ENCODE peak calls at places on chromosome 4, in five cellular contexts. P, C, X, M and R are unnamed samples.

GRCh38 chr4:153257151-153257620 is 52.9 kb downstream of the TRIM2 start:
- DNase-seq in P (no peak), C (no peak), X (peak), M (peak), R (peak)

GRCh38 chr4:95637047-95637600 is 88.4 kb upstream of the UNC5C start:
- DNase-seq in P (no peak), C (no peak), X (peak), M (peak), R (peak)

GRCh38 chr4:851701-852430 is 25.9 kb upstream of the CPLX1 start:
- DNase-seq in P (no peak), C (no peak), X (no peak), M (no peak), R (no peak)

GRCh38 chr4:1578968-1579833 is 104.9 kb downstream of the FAM53A start:
- DNase-seq in P (peak), C (no peak), X (peak), M (peak), R (peak)

GRCh38 chr4:163988921-163989320 is 494.4 kb downstream of the TMA16 start:
- DNase-seq in P (no peak), C (no peak), X (no peak), M (no peak), R (no peak)

GRCh38 chr4:80173387-80173786 is 23.9 kb upstream of the PRDM8 start:
- DNase-seq in P (no peak), C (no peak), X (peak), M (peak), R (peak)

GRCh38 chr4:78323439-78323838 is 228.1 kb upstream of the ANXA3 start:
- DNase-seq in P (no peak), C (no peak), X (no peak), M (no peak), R (no peak)

GRCh38 chr4:41142946-41143720 is 71.2 kb downstream of the APBB2 start:
- DNase-seq in P (no peak), C (no peak), X (peak), M (peak), R (peak)

GRCh38 chr4:22962186-22962786 is 269.5 kb downstream of the GBA3 start:
- DNase-seq in P (no peak), C (no peak), X (peak), M (peak), R (peak)

GRCh38 chr4:128287159-128287870 is at the start of gene PGRMC2:
- DNase-seq in P (peak), C (no peak), X (peak), M (peak), R (peak)

GRCh38 chr4:1164956-1165545 is 7.3 kb downstream of the SPON2 start:
- DNase-seq in P (no peak), C (no peak), X (no peak), M (no peak), R (no peak)

GRCh38 chr4:122548886-122549630 is 71.8 kb downstream of the IL21 start:
- DNase-seq in P (no peak), C (no peak), X (no peak), M (no peak), R (no peak)

GRCh38 chr4:77881460-77882295 is 19.0 kb downstream of the MRPL1 start:
- DNase-seq in P (no peak), C (peak), X (no peak), M (peak), R (no peak)

GRCh38 chr4:52958232-52958631 is 96.1 kb downstream of the RASL11B start:
- DNase-seq in P (no peak), C (no peak), X (peak), M (no peak), R (no peak)

GRCh38 chr4:52862605-52863236 is 604 bp downstream of the RASL11B start:
- DNase-seq in P (no peak), C (no peak), X (no peak), M (no peak), R (no peak)

GRCh38 chr4:118286685-118287084 is 66.1 kb downstream of the PRSS12 start:
- DNase-seq in P (no peak), C (no peak), X (no peak), M (no peak), R (no peak)

GRCh38 chr4:4671774-4672349 is 130.0 kb upstream of the STX18 start:
- DNase-seq in P (no peak), C (no peak), X (peak), M (no peak), R (no peak)

GRCh38 chr4:82371398-82371972 is 2.3 kb downstream of the HNRNPD start:
- DNase-seq in P (no peak), C (no peak), X (no peak), M (no peak), R (no peak)

GRCh38 chr4:111678466-111678865 is 466.8 kb upstream of the FAM241A start:
- DNase-seq in P (no peak), C (no peak), X (peak), M (peak), R (peak)

GRCh38 chr4:151715881-151716280 is 44.9 kb downstream of the GATB start:
- DNase-seq in P (no peak), C (no peak), X (no peak), M (no peak), R (no peak)

GRCh38 chr4:24890561-24890960 is 22.3 kb downstream of the CCDC149 start:
- DNase-seq in P (no peak), C (no peak), X (no peak), M (no peak), R (no peak)

GRCh38 chr4:15912961-15913630 is 25.4 kb downstream of the FGFBP1 start:
- DNase-seq in P (peak), C (no peak), X (peak), M (peak), R (no peak)

GRCh38 chr4:9877123-9877522 is 95.7 kb downstream of the DRD5 start:
- DNase-seq in P (no peak), C (no peak), X (no peak), M (no peak), R (no peak)

DNA sequence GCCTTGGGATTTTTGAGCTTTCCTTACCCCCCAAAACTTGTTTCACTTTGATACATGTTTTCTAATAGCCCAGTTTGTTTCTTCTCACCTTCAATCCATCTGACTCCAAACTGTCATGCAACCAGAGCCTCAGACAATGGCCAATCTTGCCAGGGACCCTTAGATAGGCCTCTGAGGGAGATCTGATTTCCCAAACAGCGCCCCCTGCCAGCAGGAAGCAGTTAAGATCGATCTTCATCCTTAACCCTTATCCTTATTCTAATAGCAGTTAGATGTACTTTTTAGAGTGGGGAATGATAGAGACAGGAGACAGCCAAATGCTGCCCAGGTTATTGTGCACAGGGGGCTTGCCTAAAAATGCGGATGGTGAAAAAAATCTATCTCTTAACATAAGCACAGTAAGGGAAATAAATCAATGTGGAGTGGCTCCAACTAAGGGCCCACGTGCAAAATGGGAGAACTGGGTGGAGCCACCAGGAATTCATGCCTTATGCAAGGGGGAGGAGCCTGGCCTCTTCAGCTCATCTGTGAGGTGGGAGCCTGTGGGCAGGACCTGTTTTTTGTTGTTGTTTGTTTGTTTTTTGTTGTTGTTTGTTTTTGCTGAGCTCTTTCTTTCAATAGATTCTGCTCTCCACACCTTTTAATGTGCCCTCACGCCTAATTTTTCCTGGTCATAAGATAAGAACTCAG is 833.6 kb upstream of the AGA start:
- DNase-seq in P (no peak), C (no peak), X (no peak), M (no peak), R (no peak)
- TF ChIP-seq CTCF in P (no peak), C (no peak), X (no peak), M (no peak), R (no peak)

GRCh38 chr4:142813388-142813787 is 32.7 kb downstream of the INPP4B start:
- DNase-seq in P (no peak), C (no peak), X (no peak), M (no peak), R (no peak)

GRCh38 chr4:142815834-142816233 is 30.3 kb downstream of the INPP4B start:
- DNase-seq in P (no peak), C (no peak), X (peak), M (peak), R (peak)

GRCh38 chr4:142818476-142818875 is 27.6 kb downstream of the INPP4B start:
- DNase-seq in P (no peak), C (no peak), X (peak), M (peak), R (no peak)

GRCh38 chr4:142817442-142817841 is 28.7 kb downstream of the INPP4B start:
- DNase-seq in P (no peak), C (no peak), X (peak), M (peak), R (peak)

DNA sequence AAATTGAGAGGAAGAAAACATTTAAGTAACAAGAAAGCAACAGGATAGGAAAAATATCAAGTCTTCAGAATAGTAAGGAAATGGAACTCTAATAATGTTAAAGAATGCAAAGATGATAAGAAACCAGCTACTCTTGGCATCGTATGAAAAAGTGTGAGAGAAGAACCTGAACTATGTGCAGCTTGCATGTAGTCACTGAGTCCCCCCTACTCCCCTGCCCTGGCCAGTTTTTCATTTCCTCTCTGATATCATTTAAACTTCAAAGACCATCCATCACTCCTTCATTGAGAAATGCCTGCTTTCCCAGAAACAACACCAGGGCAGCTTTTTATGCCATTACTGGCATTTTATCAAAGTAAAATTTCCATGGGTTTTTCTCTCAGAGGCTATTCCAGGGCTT is 28.1 kb downstream of the INPP4B start:
- DNase-seq in P (no peak), C (no peak), X (peak), M (peak), R (peak)
- H3K4me3 ChIP-seq in P (no peak), C (no peak), X (no peak), M (peak), R (peak)

GRCh38 chr4:169485084-169485483 is 127.3 kb downstream of the NEK1 start:
- DNase-seq in P (no peak), C (no peak), X (peak), M (no peak), R (peak)

GRCh38 chr4:169485791-169486742 is 126.3 kb downstream of the NEK1 start:
- DNase-seq in P (no peak), C (peak), X (peak), M (peak), R (peak)

DNA sequence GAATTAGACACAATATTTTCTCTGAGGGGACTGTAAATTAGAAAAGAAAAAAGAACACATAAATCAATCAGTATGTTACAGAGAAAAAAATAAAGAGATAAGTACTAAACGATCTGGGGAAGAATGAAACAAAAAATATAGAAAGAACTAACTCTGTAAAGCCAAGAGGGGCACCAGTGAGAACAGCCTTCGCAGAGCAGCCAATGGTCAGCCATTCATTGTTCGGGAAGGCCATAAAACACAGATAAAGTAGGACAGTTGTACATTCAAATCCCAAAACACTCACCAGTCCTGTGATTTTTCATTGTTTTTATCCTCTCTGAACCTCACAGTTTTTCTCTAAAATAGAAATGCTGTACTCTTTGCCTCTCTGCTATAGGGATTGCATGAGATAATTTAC is 127.9 kb downstream of the NEK1 start:
- DNase-seq in P (no peak), C (no peak), X (no peak), M (peak), R (peak)
- TF ChIP-seq CTCF in P (no peak), C (no peak), X (peak), M (peak), R (peak)

DNA sequence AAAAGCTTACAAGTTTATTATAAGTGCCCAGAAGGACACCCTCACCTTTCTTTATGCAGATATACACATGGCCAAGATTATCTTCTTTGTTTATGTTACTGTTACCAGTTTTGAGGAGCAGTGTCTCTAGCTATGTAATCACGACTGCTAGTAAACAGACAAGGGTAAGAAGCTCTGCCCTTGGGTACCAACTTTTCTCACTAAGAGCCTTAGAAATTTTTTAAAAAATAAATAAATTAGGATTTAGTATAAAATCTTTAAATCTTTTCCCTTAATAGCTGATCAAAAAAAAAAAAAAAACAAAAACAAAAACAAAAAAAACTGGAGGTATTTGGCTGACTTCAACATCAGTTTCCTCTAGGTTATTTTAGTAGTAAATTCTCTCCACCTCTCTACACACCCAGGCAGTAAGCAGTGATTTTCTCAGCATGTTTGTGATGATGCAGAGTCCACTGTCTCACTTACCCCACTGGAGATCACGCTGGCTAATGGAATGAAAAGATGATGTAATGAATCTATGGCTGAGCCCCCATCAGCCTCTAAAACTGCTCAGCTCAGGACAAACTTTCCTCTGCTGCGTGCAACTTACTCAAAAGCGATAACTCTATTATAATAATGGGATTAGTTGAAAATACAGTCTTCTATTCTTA is 125.9 kb downstream of the FRYL start:
- DNase-seq in P (no peak), C (no peak), X (peak), M (peak), R (peak)
- H3K4me3 ChIP-seq in P (no peak), C (no peak), X (peak), M (peak), R (peak)

DNA sequence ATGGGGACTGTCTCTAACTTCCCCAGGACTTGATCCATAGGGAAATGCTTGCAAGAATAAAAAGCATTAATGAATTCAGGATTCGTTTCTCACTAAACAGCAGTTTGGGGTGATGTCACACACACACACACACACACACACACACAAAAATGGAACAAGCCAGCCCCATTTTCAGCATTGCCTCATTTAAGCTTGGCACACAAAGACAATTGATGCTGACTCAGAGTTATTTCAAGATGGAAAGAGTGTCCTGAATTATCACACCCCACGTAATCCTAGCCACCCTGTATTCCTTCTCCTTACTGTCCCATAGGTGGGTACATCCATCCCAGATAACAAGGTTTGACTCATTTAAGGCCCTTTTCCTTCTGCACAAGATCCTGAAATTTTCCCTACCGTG is 345.1 kb upstream of the HS3ST1 start:
- DNase-seq in P (no peak), C (no peak), X (no peak), M (peak), R (peak)
- TF ChIP-seq CTCF in P (no peak), C (no peak), X (no peak), M (no peak), R (no peak)

DNA sequence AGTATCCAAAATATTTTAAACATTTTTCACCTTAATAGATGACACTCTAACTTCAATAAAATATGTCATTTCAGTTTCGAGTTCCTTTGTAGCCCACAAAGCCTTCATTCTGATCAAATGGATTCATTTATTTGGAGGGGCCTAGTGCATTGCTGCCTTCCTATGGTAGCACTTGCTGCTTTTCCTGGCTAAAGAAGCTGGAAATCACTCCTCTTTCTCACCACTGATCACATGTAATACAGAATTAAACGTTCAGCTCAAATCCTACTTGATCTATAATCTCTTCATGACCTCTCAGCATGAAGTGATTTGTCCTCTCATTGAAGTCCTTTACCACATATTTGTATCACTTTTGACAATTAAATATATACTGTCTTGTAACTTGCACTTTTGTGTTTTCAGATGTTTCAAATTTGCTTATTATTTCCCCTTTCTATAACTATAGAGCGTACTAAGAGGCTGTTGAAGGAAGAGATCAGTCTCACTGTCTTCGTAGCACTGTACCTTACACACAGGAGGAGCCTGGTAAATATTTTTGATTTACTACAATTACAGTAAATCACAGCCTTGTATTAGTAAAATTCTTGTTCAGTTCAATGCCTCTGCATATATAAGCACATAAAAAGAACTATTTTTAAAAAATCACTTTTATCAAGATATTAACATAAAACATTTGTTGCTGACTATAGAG is 555 bp downstream of the CFI start:
- DNase-seq in P (no peak), C (no peak), X (no peak), M (no peak), R (no peak)
- H3K4me3 ChIP-seq in P (peak), C (peak), X (no peak), M (peak), R (peak)